ENCODE peak calls at places on chromosomes 7 and 10, in eight cellular contexts. B, N, J, A, W, G, R and Y are unnamed samples. For H3K9me3, the result is how much of the 10 kb centered on the place peaks cover.

GRCh38 chr10:13684252-13684791 is 97.6 kb downstream of the PRPF18 start:
- DNase-seq in B (peak), N (peak), J (no peak), A (peak), W (no peak), G (no peak), R (peak), Y (no peak)

GRCh38 chr10:117653170-117653515 is 110.6 kb downstream of the EMX2 start:
- DNase-seq in B (peak), N (peak), J (no peak), A (peak), W (no peak), G (peak), R (peak), Y (no peak)

GRCh38 chr10:62540389-62540788 is 166.2 kb downstream of the ZNF365 start:
- DNase-seq in B (no peak), N (no peak), J (no peak), A (no peak), W (no peak), G (no peak), R (no peak), Y (no peak)

GRCh38 chr7:91356915-91357314 is 92.7 kb downstream of the FZD1 start:
- DNase-seq in B (no peak), N (no peak), J (no peak), A (no peak), W (no peak), G (no peak), R (no peak), Y (no peak)

GRCh38 chr10:95880704-95881103 is 27.1 kb upstream of the CC2D2B start:
- DNase-seq in B (no peak), N (no peak), J (no peak), A (no peak), W (no peak), G (no peak), R (no peak), Y (no peak)

GRCh38 chr10:82267465-82267864 is 392.5 kb downstream of the NRG3 start:
- DNase-seq in B (no peak), N (peak), J (no peak), A (no peak), W (no peak), G (no peak), R (no peak), Y (no peak)

GRCh38 chr10:34314457-34314856 is 500.6 kb downstream of the PARD3 start:
- DNase-seq in B (no peak), N (no peak), J (no peak), A (no peak), W (no peak), G (no peak), R (no peak), Y (no peak)

GRCh38 chr10:119827430-119827829 is 45.2 kb downstream of the MCMBP start:
- DNase-seq in B (no peak), N (no peak), J (no peak), A (no peak), W (no peak), G (no peak), R (no peak), Y (no peak)

GRCh38 chr10:30581779-30582380 is 47.7 kb downstream of the LYZL2 start:
- DNase-seq in B (peak), N (peak), J (peak), A (peak), W (no peak), G (peak), R (peak), Y (peak)

GRCh38 chr7:41447106-41448042 is 255.5 kb downstream of the INHBA start:
- DNase-seq in B (no peak), N (no peak), J (no peak), A (no peak), W (no peak), G (no peak), R (no peak), Y (no peak)

GRCh38 chr10:86329093-86329710 is 37.4 kb downstream of the GRID1 start:
- DNase-seq in B (no peak), N (no peak), J (peak), A (no peak), W (no peak), G (no peak), R (no peak), Y (no peak)

GRCh38 chr10:83919187-83919586 is 220.1 kb upstream of the GHITM start:
- DNase-seq in B (no peak), N (no peak), J (no peak), A (no peak), W (no peak), G (no peak), R (no peak), Y (no peak)

GRCh38 chr10:58756126-58756525 is 243.5 kb downstream of the BICC1 start:
- DNase-seq in B (no peak), N (peak), J (no peak), A (peak), W (no peak), G (no peak), R (no peak), Y (no peak)

GRCh38 chr7:155863721-155864151 is 51.5 kb upstream of the SHH start:
- DNase-seq in B (no peak), N (no peak), J (no peak), A (no peak), W (no peak), G (no peak), R (no peak), Y (no peak)

GRCh38 chr10:58645762-58646161 is 133.1 kb downstream of the BICC1 start:
- DNase-seq in B (no peak), N (no peak), J (no peak), A (peak), W (no peak), G (peak), R (no peak), Y (no peak)

GRCh38 chr7:132309102-132309805 is 267.0 kb downstream of the PLXNA4 start:
- DNase-seq in B (no peak), N (no peak), J (no peak), A (no peak), W (no peak), G (no peak), R (no peak), Y (no peak)

GRCh38 chr7:139603896-139604295 is 80.4 kb downstream of the CLEC2L start:
- DNase-seq in B (no peak), N (no peak), J (peak), A (no peak), W (no peak), G (no peak), R (no peak), Y (no peak)

GRCh38 chr7:102849079-102849478 is 63.7 kb upstream of the LRRC17 start:
- DNase-seq in B (no peak), N (no peak), J (no peak), A (no peak), W (no peak), G (no peak), R (no peak), Y (no peak)

GRCh38 chr10:120584786-120585185 is 127.8 kb downstream of the PLPP4 start:
- DNase-seq in B (no peak), N (no peak), J (no peak), A (no peak), W (no peak), G (no peak), R (no peak), Y (no peak)

GRCh38 chr10:101011517-101012423 is 12.2 kb downstream of the LZTS2 start:
- DNase-seq in B (no peak), N (no peak), J (peak), A (no peak), W (no peak), G (peak), R (no peak), Y (peak)

GRCh38 chr7:46139079-46139478 is 218.0 kb upstream of the IGFBP3 start:
- DNase-seq in B (no peak), N (peak), J (no peak), A (peak), W (no peak), G (peak), R (no peak), Y (no peak)

DNA sequence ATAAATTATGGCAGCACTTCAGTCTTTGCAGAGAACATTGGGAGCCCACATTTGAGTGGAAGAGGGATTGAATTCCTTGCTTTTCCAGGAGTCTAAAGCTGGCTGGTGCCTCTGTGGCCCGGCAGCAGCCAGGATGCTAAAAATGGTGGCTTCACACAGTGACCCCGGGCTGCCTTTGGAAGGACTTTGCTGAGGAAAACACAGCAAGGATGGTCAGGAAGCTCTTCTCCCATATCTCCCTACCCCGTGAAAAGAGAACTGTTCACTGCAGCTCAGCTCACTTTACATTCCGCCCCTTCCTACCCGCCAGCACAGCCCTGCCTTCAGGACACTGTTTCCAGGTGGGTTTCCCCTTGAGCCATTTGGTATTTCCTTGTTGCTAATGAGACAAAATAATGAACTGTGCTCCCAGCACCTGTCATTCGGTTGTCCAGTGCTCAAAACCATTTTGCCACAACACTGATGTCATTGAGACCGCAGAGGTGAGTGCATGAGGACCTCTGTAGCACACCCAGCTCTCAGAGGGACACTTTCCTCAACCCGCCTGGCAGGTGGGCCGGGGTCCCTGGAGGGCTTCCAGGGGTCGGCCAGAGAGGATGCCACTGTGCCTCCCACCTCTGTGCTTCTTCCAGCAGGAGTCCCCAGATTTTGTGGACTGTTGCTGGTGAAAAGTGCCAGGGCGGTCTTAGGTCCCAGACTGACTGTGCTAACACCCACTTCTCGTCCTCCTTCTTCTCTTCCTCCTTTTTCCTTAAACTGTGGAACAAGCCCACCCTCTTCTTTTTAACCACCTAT is 255.7 kb upstream of the PPP2R2D start:
- DNase-seq in B (no peak), N (no peak), J (no peak), A (no peak), W (no peak), G (no peak), R (no peak), Y (no peak)
- H3K9me3 ChIP-seq in B (under half), N (under half), J (under half), A (under half), W (under half), G (under half), R (under half), Y (under half)

GRCh38 chr7:727104-727805 is at the start of gene PRKAR1B:
- DNase-seq in B (no peak), N (no peak), J (peak), A (no peak), W (peak), G (peak), R (peak), Y (peak)
- H3K27ac ChIP-seq in B (peak), N (no peak), J (peak), A (no peak), W (peak), G (peak), R (peak), Y (no peak)

GRCh38 chr10:67965456-67965855 is 81.0 kb downstream of the SIRT1 start:
- DNase-seq in B (no peak), N (no peak), J (no peak), A (no peak), W (no peak), G (no peak), R (no peak), Y (no peak)

GRCh38 chr10:67969875-67970274 is 85.4 kb downstream of the SIRT1 start:
- DNase-seq in B (no peak), N (peak), J (no peak), A (no peak), W (no peak), G (no peak), R (no peak), Y (no peak)

GRCh38 chr10:67976292-67977245 is 92.1 kb downstream of the SIRT1 start:
- DNase-seq in B (peak), N (no peak), J (no peak), A (no peak), W (peak), G (peak), R (no peak), Y (peak)

GRCh38 chr10:67977246-67977645 is 92.8 kb downstream of the SIRT1 start:
- DNase-seq in B (no peak), N (no peak), J (no peak), A (no peak), W (no peak), G (no peak), R (no peak), Y (no peak)

DNA sequence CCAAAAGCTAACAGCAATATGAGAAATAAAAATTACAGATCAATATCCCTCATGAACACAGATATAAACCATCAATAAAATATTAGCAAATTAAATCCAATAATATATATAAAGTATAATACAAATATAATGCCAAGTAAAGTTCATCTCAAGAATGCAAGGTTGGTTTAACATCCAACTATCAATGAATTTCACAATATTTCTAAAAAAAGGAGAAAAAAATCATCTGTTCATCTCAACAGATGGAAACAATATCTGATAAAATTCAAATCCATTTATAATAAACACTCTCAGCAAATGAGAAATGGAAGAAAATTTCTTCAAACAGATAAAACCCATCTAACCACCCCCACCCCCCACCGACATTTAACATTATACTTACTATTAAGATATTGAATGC is 86.9 kb downstream of the SIRT1 start:
- DNase-seq in B (no peak), N (no peak), J (no peak), A (peak), W (no peak), G (no peak), R (no peak), Y (no peak)
- H3K9me3 ChIP-seq in B (under half), N (under half), J (under half), A (under half), W (under half), G (under half), R (under half), Y (under half)

GRCh38 chr7:104962781-104963180 is 51.2 kb upstream of the KMT2E start:
- DNase-seq in B (no peak), N (no peak), J (no peak), A (no peak), W (no peak), G (peak), R (no peak), Y (no peak)
- H3K27ac ChIP-seq in B (no peak), N (no peak), J (no peak), A (no peak), W (peak), G (peak), R (no peak), Y (no peak)

GRCh38 chr10:113317476-113317875 is 235.4 kb upstream of the HABP2 start:
- DNase-seq in B (no peak), N (no peak), J (no peak), A (no peak), W (no peak), G (no peak), R (no peak), Y (no peak)
- H3K9me3 ChIP-seq in B (under half), N (under half), J (under half), A (under half), W (under half), G (under half), R (under half), Y (under half)

GRCh38 chr10:79050896-79051555 is 17.7 kb upstream of the ZMIZ1 start:
- DNase-seq in B (peak), N (no peak), J (no peak), A (no peak), W (peak), G (peak), R (no peak), Y (no peak)

GRCh38 chr10:79049931-79050895 is 18.6 kb upstream of the ZMIZ1 start:
- DNase-seq in B (peak), N (peak), J (no peak), A (no peak), W (peak), G (peak), R (peak), Y (no peak)

GRCh38 chr10:79046991-79047874 is 21.5 kb upstream of the ZMIZ1 start:
- DNase-seq in B (peak), N (no peak), J (no peak), A (no peak), W (peak), G (no peak), R (no peak), Y (no peak)

GRCh38 chr10:79047875-79048638 is 20.7 kb upstream of the ZMIZ1 start:
- DNase-seq in B (peak), N (no peak), J (peak), A (no peak), W (peak), G (no peak), R (no peak), Y (no peak)

GRCh38 chr10:79048639-79049550 is 19.9 kb upstream of the ZMIZ1 start:
- DNase-seq in B (peak), N (no peak), J (no peak), A (no peak), W (peak), G (no peak), R (no peak), Y (no peak)
- H3K27ac ChIP-seq in B (no peak), N (no peak), J (no peak), A (no peak), W (no peak), G (no peak), R (no peak), Y (no peak)

DNA sequence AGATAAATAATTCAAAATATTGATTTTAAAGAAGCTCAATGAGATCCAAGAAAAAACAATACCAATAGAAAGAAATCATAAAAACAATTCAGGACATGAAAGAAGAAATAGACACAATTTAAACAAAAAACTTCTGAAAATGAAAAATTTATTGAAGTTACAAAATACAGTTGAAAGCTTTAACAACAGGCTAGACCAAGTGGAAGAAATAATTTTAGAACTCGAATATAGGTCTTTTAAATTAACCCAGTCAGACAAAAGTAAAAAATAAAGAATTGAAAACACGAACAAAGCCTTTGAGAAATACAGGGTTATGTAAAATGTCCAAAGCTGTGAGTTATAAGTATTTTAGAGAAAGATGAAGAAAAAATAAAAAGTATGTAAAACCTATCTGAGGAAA is 152.4 kb upstream of the SMIM30 start:
- DNase-seq in B (no peak), N (no peak), J (no peak), A (no peak), W (no peak), G (no peak), R (no peak), Y (no peak)
- H3K9me3 ChIP-seq in B (under half), N (under half), J (under half), A (under half), W (under half), G (under half), R (under half), Y (under half)